ENCODE peak calls at places on chromosome X, in ten cellular contexts. B is anterior cingulate cortex, P is DMS 273 treated with DMSO at 0.1 percent for 48 hours, M is stromal cell of bone marrow, U is lower leg skin, S is left colon, T is GM12891, O is upper lobe of left lung, R is A549, K is HFFc6. F is an unnamed sample.

GRCh38 chrX:104343408-104344129 is 88.8 kb upstream of the ESX1 start:
- DNase-seq in B (no peak), P (no peak), M (peak; percentile 65), U (no peak), S (peak; percentile 33), T (no peak), O (no peak), R (peak; percentile 20), K (peak; percentile 89), F (no peak)

GRCh38 chrX:131792356-131792749 is 230.7 kb upstream of the STK26 start:
- DNase-seq in B (peak; percentile 94), P (peak; percentile 94), M (peak; percentile 67), U (peak; percentile 96), S (peak; percentile 91), T (no peak), O (no peak), R (peak; percentile 47), K (no peak), F (no peak)

GRCh38 chrX:30957753-30958152 is 68.7 kb upstream of the TAB3 start:
- DNase-seq in B (no peak), P (no peak), M (no peak), U (no peak), S (no peak), T (no peak), O (no peak), R (peak; percentile 5), K (peak; percentile 15), F (no peak)

GRCh38 chrX:131977619-131978018 is 45.5 kb upstream of the STK26 start:
- DNase-seq in B (no peak), P (no peak), M (peak; percentile 1), U (no peak), S (no peak), T (no peak), O (no peak), R (no peak), K (no peak), F (no peak)

GRCh38 chrX:54446084-54446483 is 5.9 kb downstream of the TSR2 start:
- DNase-seq in B (no peak), P (no peak), M (no peak), U (no peak), S (no peak), T (no peak), O (peak; percentile 41), R (no peak), K (no peak), F (no peak)

GRCh38 chrX:49919617-49920016 is 2.8 kb upstream of the CLCN5 start:
- DNase-seq in B (no peak), P (no peak), M (no peak), U (no peak), S (no peak), T (no peak), O (no peak), R (peak; percentile 8), K (peak; percentile 16), F (peak; percentile 15)

GRCh38 chrX:12866451-12867377 is at the start of gene TLR7:
- DNase-seq in B (peak; percentile 4), P (no peak), M (no peak), U (no peak), S (no peak), T (no peak), O (no peak), R (no peak), K (no peak), F (no peak)

GRCh38 chrX:15373986-15374385 is 10.2 kb downstream of the VEGFD start:
- DNase-seq in B (no peak), P (no peak), M (no peak), U (no peak), S (no peak), T (no peak), O (no peak), R (no peak), K (no peak), F (no peak)

GRCh38 chrX:24395775-24396174 is 35.3 kb downstream of the SUPT20HL1 start:
- DNase-seq in B (peak; percentile 71), P (peak; percentile 21), M (peak; percentile 69), U (no peak), S (no peak), T (no peak), O (no peak), R (peak; percentile 57), K (peak; percentile 65), F (no peak)

GRCh38 chrX:134868766-134869495 is 121.9 kb upstream of the SMIM10 start:
- DNase-seq in B (no peak), P (no peak), M (peak; percentile 64), U (no peak), S (no peak), T (no peak), O (no peak), R (no peak), K (peak; percentile 78), F (no peak)

GRCh38 chrX:153667931-153668396 is 5.6 kb downstream of the PNCK start:
- DNase-seq in B (peak; percentile 81), P (peak; percentile 60), M (peak; percentile 48), U (peak; percentile 96), S (peak; percentile 70), T (peak; percentile 64), O (peak; percentile 56), R (peak; percentile 81), K (peak; percentile 23), F (peak; percentile 65)

GRCh38 chrX:110415440-110416167 is 57.0 kb downstream of the RTL9 start:
- DNase-seq in B (no peak), P (no peak), M (no peak), U (no peak), S (no peak), T (no peak), O (no peak), R (no peak), K (peak; percentile 58), F (no peak)

GRCh38 chrX:48854898-48855297 is 19.5 kb upstream of the PCSK1N start:
- DNase-seq in B (no peak), P (no peak), M (no peak), U (no peak), S (no peak), T (no peak), O (no peak), R (no peak), K (no peak), F (no peak)

GRCh38 chrX:133045986-133046385 is 50.9 kb downstream of the USP26 start:
- DNase-seq in B (no peak), P (no peak), M (peak; percentile 2), U (no peak), S (no peak), T (no peak), O (no peak), R (no peak), K (no peak), F (no peak)

GRCh38 chrX:72274526-72274925 is 2.5 kb downstream of the RPS4X start:
- DNase-seq in B (no peak), P (no peak), M (no peak), U (no peak), S (no peak), T (no peak), O (no peak), R (no peak), K (no peak), F (no peak)

GRCh38 chrX:38817004-38817703 is 15.9 kb downstream of the MID1IP1 start:
- DNase-seq in B (no peak), P (no peak), M (no peak), U (no peak), S (peak; percentile 72), T (no peak), O (no peak), R (no peak), K (no peak), F (no peak)

GRCh38 chrX:13888284-13888683 is 71.4 kb upstream of the GPM6B start:
- DNase-seq in B (peak; percentile 85), P (no peak), M (no peak), U (no peak), S (no peak), T (no peak), O (no peak), R (no peak), K (no peak), F (no peak)

GRCh38 chrX:111646515-111646914 is 34.5 kb upstream of the ALG13 start:
- DNase-seq in B (no peak), P (no peak), M (no peak), U (no peak), S (no peak), T (no peak), O (no peak), R (no peak), K (no peak), F (no peak)

GRCh38 chrX:63560601-63561218 is 209.6 kb upstream of the SPIN4 start:
- DNase-seq in B (peak; percentile 65), P (peak; percentile 71), M (peak; percentile 49), U (peak; percentile 84), S (peak; percentile 58), T (peak; percentile 12), O (peak; percentile 39), R (peak; percentile 60), K (peak; percentile 58), F (peak; percentile 40)

GRCh38 chrX:154485150-154486051 is 1.0 kb downstream of the UBL4A start:
- DNase-seq in B (no peak), P (no peak), M (no peak), U (no peak), S (no peak), T (no peak), O (no peak), R (no peak), K (no peak), F (no peak)

GRCh38 chrX:31099536-31100090 is 27.8 kb upstream of the FTHL17 start:
- DNase-seq in B (no peak), P (no peak), M (no peak), U (no peak), S (no peak), T (no peak), O (no peak), R (no peak), K (no peak), F (no peak)

GRCh38 chrX:32155044-32155638 is 1056.2 kb downstream of the DMD start:
- DNase-seq in B (peak; percentile 3), P (no peak), M (no peak), U (no peak), S (no peak), T (no peak), O (no peak), R (no peak), K (no peak), F (no peak)

GRCh38 chrX:129511689-129512088 is 11.6 kb downstream of the SMARCA1 start:
- DNase-seq in B (no peak), P (no peak), M (no peak), U (no peak), S (no peak), T (no peak), O (no peak), R (no peak), K (no peak), F (no peak)

GRCh38 chrX:9676738-9677097 is 88.9 kb downstream of the GPR143 start:
- DNase-seq in B (no peak), P (no peak), M (no peak), U (no peak), S (no peak), T (no peak), O (no peak), R (no peak), K (no peak), F (no peak)

GRCh38 chrX:20320461-20321159 is 53.9 kb upstream of the RPS6KA3 start:
- DNase-seq in B (peak; percentile 3), P (no peak), M (no peak), U (no peak), S (no peak), T (peak; percentile 1), O (no peak), R (no peak), K (no peak), F (no peak)

GRCh38 chrX:17519349-17519748 is 144.3 kb downstream of the NHS start:
- DNase-seq in B (no peak), P (no peak), M (no peak), U (peak; percentile 89), S (peak; percentile 44), T (no peak), O (no peak), R (no peak), K (no peak), F (no peak)

GRCh38 chrX:142884853-142885252 is 140.9 kb upstream of the SPANXN4 start:
- DNase-seq in B (no peak), P (no peak), M (no peak), U (no peak), S (no peak), T (no peak), O (no peak), R (no peak), K (no peak), F (no peak)

GRCh38 chrX:42803320-42803719 is 25.4 kb upstream of the PPP1R2C start:
- DNase-seq in B (no peak), P (no peak), M (no peak), U (no peak), S (no peak), T (no peak), O (no peak), R (no peak), K (no peak), F (no peak)

F was measured in natural killer cell.